ENCODE peak calls at places on chromosome 13, in seven cellular contexts. F is GM23248, K is hippocampal formation, X is ELR, T is colonic mucosa, S is RPMI7951, H is tibial nerve. C is an unnamed sample.

GRCh38 chr13:110560606-110561334 is 752 bp downstream of the RAB20 start:
- DNase-seq in F (peak), K (no peak), S (peak), H (no peak), X (peak), T (no peak), C (peak)

GRCh38 chr13:24159362-24159761 is 1.2 kb upstream of the SPATA13 start:
- DNase-seq in T (no peak), X (no peak), H (no peak), S (no peak), K (no peak), F (no peak), C (no peak)

GRCh38 chr13:98664047-98664446 is 87.1 kb upstream of the STK24 start:
- DNase-seq in X (peak), H (no peak), K (no peak), F (peak), T (no peak), S (peak), C (no peak)

GRCh38 chr13:73499685-73500084 is 440.9 kb downstream of the KLF5 start:
- DNase-seq in F (no peak), T (no peak), H (no peak), K (no peak), S (no peak), X (no peak), C (no peak)

GRCh38 chr13:99911965-99912566 is 59.5 kb downstream of the ZIC5 start:
- DNase-seq in H (no peak), S (no peak), F (no peak), T (no peak), K (no peak), X (no peak), C (no peak)

GRCh38 chr13:30241537-30241936 is 65.8 kb downstream of the KATNAL1 start:
- DNase-seq in T (no peak), X (no peak), K (no peak), S (no peak), F (no peak), H (no peak), C (no peak)

GRCh38 chr13:31631071-31631470 is 108.3 kb upstream of the RXFP2 start:
- DNase-seq in F (peak), S (peak), T (no peak), H (no peak), K (no peak), X (peak), C (no peak)

GRCh38 chr13:111328803-111329410 is 8.5 kb downstream of the TEX29 start:
- DNase-seq in S (no peak), K (no peak), H (no peak), F (no peak), T (no peak), X (no peak), C (no peak)

GRCh38 chr13:42215578-42216421 is 56.2 kb upstream of the AKAP11 start:
- DNase-seq in T (peak), K (peak), F (peak), H (no peak), X (peak), S (peak), C (no peak)

GRCh38 chr13:84651288-84651687 is 769.0 kb upstream of the SLITRK1 start:
- DNase-seq in F (peak), X (peak), H (no peak), K (no peak), T (no peak), S (peak), C (no peak)

GRCh38 chr13:78160793-78161192 is 242.2 kb upstream of the EDNRB start:
- DNase-seq in F (peak), S (peak), K (no peak), H (no peak), X (peak), T (no peak), C (no peak)

GRCh38 chr13:110630566-110631119 is 15.3 kb downstream of the NAXD start:
- DNase-seq in X (no peak), T (no peak), H (no peak), F (no peak), K (no peak), S (no peak), C (no peak)

GRCh38 chr13:35920816-35921215 is 210.4 kb downstream of the DCLK1 start:
- DNase-seq in K (no peak), T (no peak), S (no peak), X (no peak), F (no peak), H (no peak), C (no peak)

GRCh38 chr13:52033039-52033438 is 8.5 kb downstream of the UTP14C start:
- DNase-seq in X (no peak), H (no peak), S (no peak), T (no peak), F (no peak), K (no peak), C (no peak)

GRCh38 chr13:31951215-31951678 is 80.3 kb upstream of the FRY start:
- DNase-seq in K (no peak), X (no peak), F (peak), S (peak), T (peak), H (peak), C (no peak)

GRCh38 chr13:95924389-95924994 is 128.7 kb downstream of the UGGT2 start:
- DNase-seq in K (no peak), F (peak), S (peak), H (no peak), X (peak), T (no peak), C (no peak)

GRCh38 chr13:111981446-111982165 is 85.3 kb upstream of the SOX1 start:
- DNase-seq in H (no peak), S (no peak), K (no peak), X (no peak), F (no peak), T (no peak), C (peak)

GRCh38 chr13:43908156-43909126 is 28.7 kb downstream of the LACC1 start:
- DNase-seq in H (no peak), X (peak), T (no peak), K (peak), S (peak), F (peak), C (no peak)

GRCh38 chr13:28513745-28514144 is 18.8 kb upstream of the FLT1 start:
- DNase-seq in T (no peak), S (no peak), F (no peak), K (no peak), X (no peak), H (no peak), C (no peak)

GRCh38 chr13:89238496-89238895 is 1567.3 kb downstream of the SLITRK5 start:
- DNase-seq in X (no peak), F (no peak), S (no peak), T (no peak), K (no peak), H (no peak), C (no peak)